ENCODE peak calls at places on chromosome 11, in five cellular contexts. One of them, this sample, is unnamed.

GRCh38 chr11:96079691-96080090 is 155.8 kb upstream of the MTMR2 start:
- DNase-seq in SK-N-SH: no peak
- DNase-seq in H1: no peak
- DNase-seq in HepG2: no peak
- DNase-seq in HCT116: no peak
- DNase-seq in this sample: no peak

GRCh38 chr11:31419669-31420068 is 50.0 kb downstream of the DNAJC24 start:
- DNase-seq in HCT116: no peak
- DNase-seq in SK-N-SH: no peak
- DNase-seq in H1: no peak
- DNase-seq in HepG2: no peak
- DNase-seq in this sample: no peak

GRCh38 chr11:67371549-67372231 is 1.7 kb downstream of the CLCF1 start:
- DNase-seq in HCT116: no peak
- DNase-seq in SK-N-SH: peak; percentile 85
- DNase-seq in H1: peak; percentile 66
- DNase-seq in HepG2: peak; percentile 34
- DNase-seq in this sample: peak; percentile 67

GRCh38 chr11:134861490-134862107 is 449.6 kb upstream of the B3GAT1 start:
- DNase-seq in HepG2: no peak
- DNase-seq in H1: no peak
- DNase-seq in SK-N-SH: no peak
- DNase-seq in HCT116: no peak
- DNase-seq in this sample: peak; percentile 68

GRCh38 chr11:77154381-77155081 is 26.5 kb downstream of the MYO7A start:
- DNase-seq in HCT116: no peak
- DNase-seq in HepG2: no peak
- DNase-seq in H1: no peak
- DNase-seq in SK-N-SH: no peak
- DNase-seq in this sample: no peak

GRCh38 chr11:125342281-125342980 is 153.6 kb downstream of the FEZ1 start:
- DNase-seq in HCT116: no peak
- DNase-seq in HepG2: no peak
- DNase-seq in SK-N-SH: no peak
- DNase-seq in H1: no peak
- DNase-seq in this sample: no peak

GRCh38 chr11:66891849-66892660 is 35.2 kb downstream of the LRFN4 start:
- DNase-seq in HepG2: peak; percentile 88
- DNase-seq in H1: no peak
- DNase-seq in SK-N-SH: no peak
- DNase-seq in HCT116: peak; percentile 96
- DNase-seq in this sample: peak; percentile 95

GRCh38 chr11:126992065-126992803 is 8.3 kb downstream of the KIRREL3 start:
- DNase-seq in HepG2: no peak
- DNase-seq in HCT116: no peak
- DNase-seq in H1: no peak
- DNase-seq in SK-N-SH: no peak
- DNase-seq in this sample: no peak

GRCh38 chr11:70020336-70021214 is 57.5 kb upstream of the ANO1 start:
- DNase-seq in SK-N-SH: no peak
- DNase-seq in H1: no peak
- DNase-seq in HepG2: no peak
- DNase-seq in HCT116: no peak
- DNase-seq in this sample: peak; percentile 18

GRCh38 chr11:110805764-110806163 is 93.5 kb upstream of the ARHGAP20 start:
- DNase-seq in SK-N-SH: no peak
- DNase-seq in H1: no peak
- DNase-seq in HCT116: no peak
- DNase-seq in HepG2: no peak
- DNase-seq in this sample: no peak

GRCh38 chr11:2752923-2753322 is 53.1 kb upstream of the KCNQ1OT1 start:
- DNase-seq in HepG2: no peak
- DNase-seq in H1: no peak
- DNase-seq in HCT116: no peak
- DNase-seq in SK-N-SH: no peak
- DNase-seq in this sample: no peak

GRCh38 chr11:78802058-78802633 is 227.5 kb upstream of the NARS2 start:
- DNase-seq in SK-N-SH: no peak
- DNase-seq in HCT116: no peak
- DNase-seq in H1: no peak
- DNase-seq in HepG2: no peak
- DNase-seq in this sample: no peak

GRCh38 chr11:22681281-22681812 is 14.9 kb downstream of the GAS2 start:
- DNase-seq in H1: no peak
- DNase-seq in HepG2: no peak
- DNase-seq in SK-N-SH: no peak
- DNase-seq in HCT116: no peak
- DNase-seq in this sample: no peak

GRCh38 chr11:74182635-74183034 is 11.5 kb downstream of the PPME1 start:
- DNase-seq in SK-N-SH: no peak
- DNase-seq in H1: no peak
- DNase-seq in HCT116: no peak
- DNase-seq in HepG2: no peak
- DNase-seq in this sample: no peak

GRCh38 chr11:119684361-119685072 is 44.5 kb downstream of the NECTIN1 start:
- DNase-seq in SK-N-SH: peak; percentile 69
- DNase-seq in HepG2: peak; percentile 46
- DNase-seq in HCT116: no peak
- DNase-seq in H1: no peak
- DNase-seq in this sample: peak; percentile 33

GRCh38 chr11:115911656-115912055 is 407.4 kb upstream of the CADM1 start:
- DNase-seq in SK-N-SH: peak; percentile 32
- DNase-seq in HCT116: no peak
- DNase-seq in HepG2: no peak
- DNase-seq in H1: no peak
- DNase-seq in this sample: no peak

GRCh38 chr11:13304655-13305340 is 27.2 kb downstream of the BMAL1 start:
- DNase-seq in SK-N-SH: no peak
- DNase-seq in H1: no peak
- DNase-seq in HCT116: no peak
- DNase-seq in HepG2: no peak
- DNase-seq in this sample: no peak

GRCh38 chr11:62421996-62422395 is 3.2 kb downstream of the SCGB1A1 start:
- DNase-seq in H1: no peak
- DNase-seq in SK-N-SH: no peak
- DNase-seq in HCT116: no peak
- DNase-seq in HepG2: no peak
- DNase-seq in this sample: no peak

GRCh38 chr11:8533332-8533731 is 60.7 kb downstream of the STK33 start:
- DNase-seq in HepG2: no peak
- DNase-seq in HCT116: no peak
- DNase-seq in H1: no peak
- DNase-seq in SK-N-SH: no peak
- DNase-seq in this sample: no peak

GRCh38 chr11:1963864-1964263 is 16.7 kb downstream of the MRPL23 start:
- DNase-seq in HepG2: no peak
- DNase-seq in H1: no peak
- DNase-seq in HCT116: no peak
- DNase-seq in SK-N-SH: no peak
- DNase-seq in this sample: no peak

GRCh38 chr11:125348704-125349635 is 147.1 kb downstream of the FEZ1 start:
- DNase-seq in HepG2: peak; percentile 23
- DNase-seq in HCT116: no peak
- DNase-seq in H1: peak; percentile 96
- DNase-seq in SK-N-SH: peak; percentile 87
- DNase-seq in this sample: peak; percentile 78

GRCh38 chr11:5234390-5234834 is at the start of gene HBD:
- DNase-seq in HCT116: no peak
- DNase-seq in SK-N-SH: no peak
- DNase-seq in H1: no peak
- DNase-seq in HepG2: no peak
- DNase-seq in this sample: no peak

GRCh38 chr11:44744160-44744559 is 17.4 kb downstream of the TSPAN18 start:
- DNase-seq in H1: no peak
- DNase-seq in SK-N-SH: peak; percentile 72
- DNase-seq in HCT116: no peak
- DNase-seq in HepG2: no peak
- DNase-seq in this sample: no peak

GRCh38 chr11:117219995-117220394 is 11.9 kb downstream of the PCSK7 start:
- DNase-seq in HepG2: no peak
- DNase-seq in SK-N-SH: no peak
- DNase-seq in H1: no peak
- DNase-seq in HCT116: no peak
- DNase-seq in this sample: no peak

GRCh38 chr11:19753451-19754041 is 40.9 kb downstream of the NAV2 start:
- DNase-seq in SK-N-SH: no peak
- DNase-seq in H1: no peak
- DNase-seq in HepG2: no peak
- DNase-seq in HCT116: no peak
- DNase-seq in this sample: no peak

GRCh38 chr11:68956142-68956541 is 24.6 kb downstream of the MRGPRD start:
- DNase-seq in H1: peak; percentile 85
- DNase-seq in HepG2: no peak
- DNase-seq in SK-N-SH: peak; percentile 70
- DNase-seq in HCT116: no peak
- DNase-seq in this sample: peak; percentile 68

GRCh38 chr11:64415286-64415685 is 56.3 kb downstream of the RPS6KA4 start:
- DNase-seq in HCT116: no peak
- DNase-seq in SK-N-SH: no peak
- DNase-seq in HepG2: no peak
- DNase-seq in H1: no peak
- DNase-seq in this sample: no peak

GRCh38 chr11:83521647-83522596 is 235.8 kb upstream of the CCDC90B start:
- DNase-seq in H1: no peak
- DNase-seq in SK-N-SH: peak; percentile 51
- DNase-seq in HepG2: peak; percentile 15
- DNase-seq in HCT116: no peak
- DNase-seq in this sample: peak; percentile 2

GRCh38 chr11:76723142-76723541 is 52.6 kb upstream of the LRRC32 start:
- DNase-seq in SK-N-SH: no peak
- DNase-seq in HCT116: no peak
- DNase-seq in H1: no peak
- DNase-seq in HepG2: no peak
- DNase-seq in this sample: peak; percentile 35

GRCh38 chr11:74696932-74697687 is 34.1 kb downstream of the CHRDL2 start:
- DNase-seq in HCT116: no peak
- DNase-seq in SK-N-SH: no peak
- DNase-seq in H1: no peak
- DNase-seq in HepG2: peak; percentile 26
- DNase-seq in this sample: peak; percentile 57

GRCh38 chr11:72807789-72808188 is 6.4 kb upstream of the ATG16L2 start:
- DNase-seq in HCT116: no peak
- DNase-seq in HepG2: no peak
- DNase-seq in SK-N-SH: no peak
- DNase-seq in H1: no peak
- DNase-seq in this sample: no peak

GRCh38 chr11:114846040-114846791 is 167.9 kb downstream of the NXPE2 start:
- DNase-seq in HepG2: no peak
- DNase-seq in H1: no peak
- DNase-seq in HCT116: no peak
- DNase-seq in SK-N-SH: peak; percentile 22
- DNase-seq in this sample: no peak

GRCh38 chr11:20031155-20032001 is 128.9 kb downstream of the DBX1 start:
- DNase-seq in SK-N-SH: no peak
- DNase-seq in HepG2: peak; percentile 87
- DNase-seq in H1: no peak
- DNase-seq in HCT116: no peak
- DNase-seq in this sample: no peak

GRCh38 chr11:235180-235997 is 753 bp downstream of the SIRT3 start:
- DNase-seq in HCT116: no peak
- DNase-seq in HepG2: no peak
- DNase-seq in SK-N-SH: no peak
- DNase-seq in H1: no peak
- DNase-seq in this sample: no peak
- TF ChIP-seq RAD21 in HCT116: no peak
- TF ChIP-seq RAD21 in HepG2: no peak
- TF ChIP-seq RAD21 in SK-N-SH: no peak
- TF ChIP-seq RAD21 in H1: no peak
- TF ChIP-seq RAD21 in this sample: no peak

GRCh38 chr11:6433998-6434650 is 6.7 kb downstream of the HPX start:
- DNase-seq in HepG2: peak; percentile 32
- DNase-seq in SK-N-SH: no peak
- DNase-seq in HCT116: no peak
- DNase-seq in H1: no peak
- DNase-seq in this sample: no peak
- TF ChIP-seq SIN3A in HepG2: no peak
- TF ChIP-seq SIN3A in SK-N-SH: no peak
- TF ChIP-seq SIN3A in HCT116: no peak
- TF ChIP-seq SIN3A in H1: no peak
- TF ChIP-seq SIN3A in this sample: no peak

GRCh38 chr11:132222345-132222744 is 851.9 kb downstream of the NTM start:
- DNase-seq in SK-N-SH: no peak
- DNase-seq in HCT116: no peak
- DNase-seq in H1: no peak
- DNase-seq in HepG2: no peak
- DNase-seq in this sample: no peak

GRCh38 chr11:132217856-132218255 is 847.4 kb downstream of the NTM start:
- DNase-seq in HCT116: no peak
- DNase-seq in HepG2: no peak
- DNase-seq in H1: no peak
- DNase-seq in SK-N-SH: no peak
- DNase-seq in this sample: no peak

GRCh38 chr11:132220464-132220863 is 850.0 kb downstream of the NTM start:
- DNase-seq in SK-N-SH: no peak
- DNase-seq in HepG2: no peak
- DNase-seq in H1: no peak
- DNase-seq in HCT116: no peak
- DNase-seq in this sample: no peak
- TF ChIP-seq RAD21 in SK-N-SH: no peak
- TF ChIP-seq RAD21 in HepG2: no peak
- TF ChIP-seq RAD21 in H1: no peak
- TF ChIP-seq RAD21 in HCT116: no peak
- TF ChIP-seq RAD21 in this sample: no peak

GRCh38 chr11:10204021-10204420 is 90.0 kb downstream of the SBF2 start:
- DNase-seq in H1: no peak
- DNase-seq in SK-N-SH: no peak
- DNase-seq in HCT116: no peak
- DNase-seq in HepG2: no peak
- DNase-seq in this sample: no peak

GRCh38 chr11:10205928-10206327 is 88.1 kb downstream of the SBF2 start:
- DNase-seq in HCT116: no peak
- DNase-seq in H1: no peak
- DNase-seq in HepG2: no peak
- DNase-seq in SK-N-SH: no peak
- DNase-seq in this sample: no peak

GRCh38 chr11:10211470-10211869 is 82.5 kb downstream of the SBF2 start:
- DNase-seq in HCT116: no peak
- DNase-seq in SK-N-SH: no peak
- DNase-seq in H1: no peak
- DNase-seq in HepG2: no peak
- DNase-seq in this sample: no peak

DNA sequence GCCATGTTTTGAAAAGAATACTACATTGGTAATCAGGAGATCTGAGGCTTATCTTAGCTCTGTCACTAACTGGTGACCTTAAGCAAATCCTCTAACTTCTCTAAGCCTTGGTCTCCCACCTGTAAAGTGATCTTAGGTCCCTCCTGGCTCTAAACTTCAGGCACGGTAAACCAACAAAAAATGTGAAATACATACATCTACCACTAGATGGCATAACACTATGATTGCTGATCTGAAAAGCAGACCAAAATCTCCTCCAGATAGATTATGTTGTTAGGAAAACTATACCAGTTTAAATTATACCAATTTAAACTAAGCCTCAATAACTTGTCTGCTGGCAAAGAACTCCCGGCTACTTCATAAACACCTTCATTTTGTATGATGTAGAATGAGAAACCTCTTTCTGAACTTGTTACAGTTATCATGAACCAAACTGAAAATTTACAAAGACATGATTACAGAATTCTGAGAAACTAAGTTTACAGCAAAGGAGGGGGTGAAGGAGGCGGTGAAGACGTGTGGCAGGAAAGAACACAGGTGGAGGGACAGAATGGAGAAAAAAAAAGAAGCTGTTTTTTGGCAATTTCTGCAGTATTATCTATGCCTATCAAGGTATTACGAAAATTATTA is 85.9 kb downstream of the SBF2 start:
- DNase-seq in H1: no peak
- DNase-seq in HCT116: peak; percentile 58
- DNase-seq in SK-N-SH: peak; percentile 56
- DNase-seq in HepG2: peak; percentile 41
- DNase-seq in this sample: peak; percentile 40
- TF ChIP-seq SIN3A in H1: no peak
- TF ChIP-seq SIN3A in HCT116: no peak
- TF ChIP-seq SIN3A in SK-N-SH: no peak
- TF ChIP-seq SIN3A in HepG2: no peak
- TF ChIP-seq SIN3A in this sample: no peak